ENCODE peak calls at places on chromosomes 1 and 21, in seven cellular contexts. Y is left ventricle myocardium inferior; B is GM12865; U is PC-3; Q is colonic mucosa; L is RWPE1; X is stimulated activated CD8-positive, alpha-beta memory T cell treated with anti-CD3 and anti-CD28 coated beads, Interleukin-2, amount 100 ng/mL, for 1 hour. N is an unnamed sample.

GRCh38 chr1:161020573-161021167 is at the start of gene F11R:
- DNase-seq in Y (no peak), U (peak; percentile 62), B (peak; percentile 61), L (peak; percentile 74), Q (peak; percentile 77), X (no peak), N (no peak)

GRCh38 chr21:39103689-39104088 is 79.6 kb downstream of the PSMG1 start:
- DNase-seq in L (no peak), Q (no peak), U (no peak), X (no peak), Y (no peak), B (no peak), N (peak; percentile 47)

GRCh38 chr21:42837421-42838211 is 41.7 kb downstream of the WDR4 start:
- DNase-seq in L (no peak), Q (peak; percentile 15), U (no peak), X (no peak), B (no peak), Y (peak; percentile 13), N (peak; percentile 36)

GRCh38 chr1:104765115-104765514 is 1015.4 kb downstream of the AMY1C start:
- DNase-seq in L (no peak), Y (no peak), B (peak; percentile 37), X (no peak), Q (no peak), U (no peak), N (no peak)

GRCh38 chr1:113783254-113784103 is 24.2 kb upstream of the PHTF1 start:
- DNase-seq in X (peak; percentile 6), B (peak; percentile 61), Y (no peak), U (no peak), Q (peak; percentile 66), L (no peak), N (no peak)

GRCh38 chr1:33758698-33759097 is 105.2 kb upstream of the HMGB4 start:
- DNase-seq in B (no peak), X (no peak), Q (peak; percentile 23), L (no peak), Y (peak; percentile 33), U (no peak), N (no peak)

GRCh38 chr1:24049709-24050108 is 62.2 kb downstream of the MYOM3 start:
- DNase-seq in B (no peak), Q (no peak), U (no peak), Y (no peak), L (no peak), X (no peak), N (no peak)

GRCh38 chr1:171877711-171878110 is 36.4 kb downstream of the DNM3 start:
- DNase-seq in X (no peak), L (no peak), U (no peak), Q (no peak), B (peak; percentile 42), Y (no peak), N (no peak)

GRCh38 chr1:177627148-177627910 is 342.5 kb downstream of the SEC16B start:
- DNase-seq in Q (no peak), X (no peak), B (no peak), U (no peak), L (no peak), Y (no peak), N (no peak)

GRCh38 chr1:109133815-109134214 is 19.9 kb downstream of the ELAPOR1 start:
- DNase-seq in Y (peak; percentile 69), L (no peak), B (no peak), U (no peak), Q (peak; percentile 62), X (no peak), N (peak; percentile 58)

GRCh38 chr1:174337000-174337681 is 110.6 kb upstream of the GPR52 start:
- DNase-seq in L (no peak), B (no peak), X (no peak), Y (no peak), Q (no peak), U (no peak), N (no peak)

GRCh38 chr1:230176871-230177411 is 109.9 kb downstream of the GALNT2 start:
- DNase-seq in L (no peak), U (no peak), Q (peak; percentile 47), X (no peak), B (no peak), Y (peak; percentile 80), N (no peak)

GRCh38 chr1:193338194-193338593 is 151.8 kb upstream of the B3GALT2 start:
- DNase-seq in X (no peak), B (peak; percentile 22), Y (no peak), U (peak; percentile 65), L (peak; percentile 31), Q (no peak), N (no peak)

GRCh38 chr1:22279735-22280134 is 136.8 kb upstream of the WNT4 start:
- DNase-seq in B (no peak), U (peak; percentile 26), L (no peak), Q (no peak), X (no peak), Y (no peak), N (no peak)

GRCh38 chr21:28781602-28782274 is 210.9 kb downstream of the LTN1 start:
- DNase-seq in B (peak; percentile 13), Y (no peak), L (peak; percentile 31), Q (no peak), U (peak; percentile 72), X (no peak), N (no peak)

GRCh38 chr1:178932552-178932906 is 61.7 kb upstream of the ANGPTL1 start:
- DNase-seq in Y (no peak), B (no peak), Q (no peak), X (no peak), U (no peak), L (no peak), N (no peak)

GRCh38 chr1:200794506-200795065 is 55.9 kb downstream of the CAMSAP2 start:
- DNase-seq in Y (no peak), Q (no peak), U (peak; percentile 52), L (no peak), B (no peak), X (no peak), N (no peak)

GRCh38 chr1:12339861-12340557 is 110.2 kb downstream of the VPS13D start:
- DNase-seq in L (no peak), Q (no peak), B (no peak), Y (no peak), X (no peak), U (no peak), N (no peak)

GRCh38 chr1:117815926-117816325 is 113.5 kb downstream of the GDAP2 start:
- DNase-seq in L (no peak), B (no peak), Y (no peak), X (no peak), Q (no peak), U (peak; percentile 32), N (no peak)

GRCh38 chr1:51518033-51518729 is 885 bp downstream of the EPS15 start:
- DNase-seq in X (no peak), U (peak; percentile 77), Y (peak; percentile 33), L (peak; percentile 30), Q (peak; percentile 85), B (peak; percentile 85), N (peak; percentile 76)

GRCh38 chr1:156860639-156861423 is at the start of gene NTRK1:
- DNase-seq in L (peak; percentile 48), Q (peak; percentile 24), B (peak; percentile 48), Y (peak; percentile 31), X (no peak), U (peak; percentile 38), N (no peak)

GRCh38 chr1:228647523-228648444 is 87.5 kb upstream of the RHOU start:
- DNase-seq in X (no peak), U (peak; percentile 87), L (peak; percentile 50), Y (peak; percentile 19), B (peak; percentile 9), Q (peak; percentile 76), N (peak; percentile 54)

GRCh38 chr1:171742577-171742922 is 685 bp upstream of the VAMP4 start:
- DNase-seq in L (peak; percentile 34), X (peak; percentile 1), Q (peak; percentile 71), U (peak; percentile 85), Y (peak; percentile 20), B (no peak), N (no peak)

GRCh38 chr1:194102607-194103006 is 916.2 kb upstream of the B3GALT2 start:
- DNase-seq in B (peak; percentile 9), Y (no peak), L (no peak), Q (no peak), X (no peak), U (peak; percentile 14), N (no peak)

GRCh38 chr1:231408528-231409094 is 13.5 kb downstream of the EGLN1 start:
- DNase-seq in U (no peak), Q (no peak), L (no peak), B (no peak), Y (no peak), X (no peak), N (no peak)

GRCh38 chr1:172851871-172852270 is 193.0 kb downstream of the FASLG start:
- DNase-seq in Q (no peak), U (no peak), Y (no peak), B (no peak), L (no peak), X (no peak), N (no peak)

GRCh38 chr1:161420763-161421455 is 53.2 kb upstream of the CFAP126 start:
- DNase-seq in Q (no peak), B (no peak), X (no peak), L (no peak), U (no peak), Y (no peak), N (no peak)

N was measured in Peyer's patch.